ENCODE peak calls at places on chromosomes 4 and X, in ten cellular contexts. U is CD4-positive, alpha-beta T cell; K is IMR-90; V is heart left ventricle; H is mucosa of descending colon; Q is tibial nerve; X is MG63; Y is NT2/D1; N is upper lobe of right lung; W is AG04450. Z is an unnamed sample.
A peak's percentile ranks its signal among the peaks of the same experiment; 100 is the strongest.

GRCh38 chr4:118968006-118968405 is 79.4 kb downstream of the SYNPO2 start:
- DNase-seq in U (no peak), K (peak; percentile 87), V (peak; percentile 56), H (no peak), Q (peak; percentile 78), X (peak; percentile 9), Y (peak; percentile 74), N (no peak), W (no peak), Z (no peak)

GRCh38 chr4:37639551-37640293 is 46.5 kb downstream of the RELL1 start:
- DNase-seq in U (no peak), K (no peak), V (no peak), H (no peak), Q (no peak), X (no peak), Y (no peak), N (no peak), W (no peak), Z (no peak)

GRCh38 chrX:49192722-49193328 is 6.7 kb upstream of the PRICKLE3 start:
- DNase-seq in U (no peak), K (peak; percentile 25), V (no peak), H (no peak), Q (no peak), X (no peak), Y (no peak), N (no peak), W (no peak), Z (no peak)

GRCh38 chr4:60726779-60727178 is 473.3 kb upstream of the ADGRL3 start:
- DNase-seq in U (no peak), K (peak; percentile 20), V (no peak), H (no peak), Q (no peak), X (peak; percentile 3), Y (no peak), N (no peak), W (no peak), Z (no peak)

GRCh38 chrX:92231391-92231790 is 452.2 kb downstream of the PCDH11X start:
- DNase-seq in U (no peak), K (no peak), V (no peak), H (no peak), Q (no peak), X (no peak), Y (no peak), N (no peak), W (no peak), Z (no peak)

GRCh38 chr4:69070590-69070989 is 25.7 kb upstream of the UGT2B7 start:
- DNase-seq in U (no peak), K (no peak), V (no peak), H (no peak), Q (no peak), X (no peak), Y (no peak), N (no peak), W (no peak), Z (no peak)

GRCh38 chr4:108272566-108272965 is 103.8 kb upstream of the LEF1 start:
- DNase-seq in U (no peak), K (peak; percentile 70), V (no peak), H (no peak), Q (no peak), X (no peak), Y (no peak), N (no peak), W (peak; percentile 48), Z (no peak)

GRCh38 chr4:88195666-88196365 is 37.4 kb upstream of the ABCG2 start:
- DNase-seq in U (no peak), K (no peak), V (no peak), H (peak; percentile 68), Q (no peak), X (no peak), Y (no peak), N (no peak), W (no peak), Z (no peak)

GRCh38 chrX:103464071-103464773 is 55.1 kb downstream of the RAB40A start:
- DNase-seq in U (peak; percentile 19), K (peak; percentile 47), V (no peak), H (no peak), Q (peak; percentile 19), X (peak; percentile 22), Y (no peak), N (no peak), W (no peak), Z (peak; percentile 11)

GRCh38 chr4:1990348-1990645 is 18.5 kb downstream of the NELFA start:
- DNase-seq in U (no peak), K (no peak), V (no peak), H (peak; percentile 14), Q (no peak), X (no peak), Y (no peak), N (peak; percentile 46), W (no peak), Z (no peak)

GRCh38 chr4:34183916-34184315 is 2060.4 kb downstream of the ARAP2 start:
- DNase-seq in U (no peak), K (no peak), V (no peak), H (no peak), Q (no peak), X (no peak), Y (no peak), N (no peak), W (no peak), Z (no peak)

GRCh38 chr4:24236532-24236931 is 346.7 kb upstream of the PPARGC1A start:
- DNase-seq in U (no peak), K (peak; percentile 34), V (no peak), H (no peak), Q (no peak), X (no peak), Y (no peak), N (no peak), W (no peak), Z (no peak)

GRCh38 chr4:185778307-185778706 is 33.7 kb downstream of the SORBS2 start:
- DNase-seq in U (no peak), K (no peak), V (no peak), H (no peak), Q (no peak), X (no peak), Y (no peak), N (no peak), W (no peak), Z (no peak)

GRCh38 chr4:16865897-16866283 is 32.6 kb downstream of the LDB2 start:
- DNase-seq in U (no peak), K (no peak), V (no peak), H (no peak), Q (no peak), X (no peak), Y (no peak), N (no peak), W (no peak), Z (no peak)

GRCh38 chr4:53629296-53629695 is 38.0 kb upstream of the LNX1 start:
- DNase-seq in U (no peak), K (no peak), V (no peak), H (no peak), Q (no peak), X (no peak), Y (no peak), N (no peak), W (no peak), Z (no peak)

GRCh38 chrX:56947695-56948094 is 47.6 kb downstream of the SPIN3 start:
- DNase-seq in U (no peak), K (peak; percentile 20), V (no peak), H (no peak), Q (no peak), X (peak; percentile 0), Y (no peak), N (no peak), W (no peak), Z (no peak)

GRCh38 chr4:135598151-135598550 is 1396.6 kb upstream of the PABPC4L start:
- DNase-seq in U (no peak), K (no peak), V (no peak), H (no peak), Q (no peak), X (no peak), Y (no peak), N (no peak), W (no peak), Z (no peak)
- H3K9me3 ChIP-seq in U (peaks cover 16% of the 10 kb centered on the region), K (peaks cover 8% of the 10 kb centered on the region), V (peaks cover 40% of the 10 kb centered on the region), H (peaks cover 23% of the 10 kb centered on the region), Q (no peaks in the 10 kb centered on the region), X (no peaks in the 10 kb centered on the region), Y (peaks cover 20% of the 10 kb centered on the region), N (peaks cover 7% of the 10 kb centered on the region), W (no peaks in the 10 kb centered on the region), Z (no peaks in the 10 kb centered on the region)

DNA sequence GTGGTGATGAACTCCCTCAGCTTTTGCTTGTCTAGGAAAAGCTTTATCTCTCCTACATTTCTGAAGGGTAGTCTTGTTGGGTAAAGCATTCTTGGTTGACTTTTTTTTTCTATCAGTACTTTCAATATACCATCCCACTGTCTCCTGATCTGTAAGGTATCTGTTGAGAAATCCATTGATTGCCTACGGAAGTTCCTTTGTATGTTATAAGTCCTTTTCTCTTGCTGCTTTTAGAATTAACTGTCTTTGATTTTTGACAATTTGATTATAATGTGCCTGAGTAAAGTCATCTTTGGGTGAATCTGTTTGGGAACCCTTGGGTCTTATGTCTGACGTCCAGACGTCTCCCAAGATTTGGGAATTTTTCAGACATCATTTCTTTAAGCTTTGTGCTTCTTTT is 30.8 kb downstream of the SCLT1 start:
- DNase-seq in U (no peak), K (no peak), V (no peak), H (no peak), Q (no peak), X (no peak), Y (no peak), N (no peak), W (no peak), Z (no peak)
- H3K9me3 ChIP-seq in U (peaks cover 53% of the 10 kb centered on the region), K (peaks cover 26% of the 10 kb centered on the region), V (peaks cover 81% of the 10 kb centered on the region), H (peaks cover 73% of the 10 kb centered on the region), Q (peaks cover 5% of the 10 kb centered on the region), X (peaks cover 19% of the 10 kb centered on the region), Y (peaks cover 54% of the 10 kb centered on the region), N (peaks cover 39% of the 10 kb centered on the region), W (peaks cover 26% of the 10 kb centered on the region), Z (peaks cover 20% of the 10 kb centered on the region)

GRCh38 chr4:55530167-55530566 is 16.5 kb downstream of the CLOCK start:
- DNase-seq in U (no peak), K (no peak), V (no peak), H (no peak), Q (no peak), X (no peak), Y (no peak), N (no peak), W (no peak), Z (no peak)
- H3K9me3 ChIP-seq in U (peaks cover 6% of the 10 kb centered on the region), K (peaks cover 4% of the 10 kb centered on the region), V (peaks cover 36% of the 10 kb centered on the region), H (no peaks in the 10 kb centered on the region), Q (no peaks in the 10 kb centered on the region), X (peaks cover 1% of the 10 kb centered on the region), Y (peaks cover 11% of the 10 kb centered on the region), N (no peaks in the 10 kb centered on the region), W (peaks cover 11% of the 10 kb centered on the region), Z (peaks cover 6% of the 10 kb centered on the region)

GRCh38 chrX:13650318-13650717 is 2.6 kb upstream of the TCEANC start:
- DNase-seq in U (no peak), K (no peak), V (no peak), H (no peak), Q (no peak), X (no peak), Y (no peak), N (no peak), W (no peak), Z (no peak)
- H3K9me3 ChIP-seq in U (no peaks in the 10 kb centered on the region), K (no peaks in the 10 kb centered on the region), V (no peaks in the 10 kb centered on the region), H (no peaks in the 10 kb centered on the region), Q (no peaks in the 10 kb centered on the region), X (no peaks in the 10 kb centered on the region), Y (no peaks in the 10 kb centered on the region), N (no peaks in the 10 kb centered on the region), W (no peaks in the 10 kb centered on the region), Z (no peaks in the 10 kb centered on the region)

Z was measured in T-helper 17 cell.